ENCODE peak calls at places on chromosomes 11 and 22, in five cellular contexts. I, V, R, X and Z are unnamed samples.

GRCh38 chr11:100930185-100930778 is 199.3 kb downstream of the PGR start:
- DNase-seq in I (peak), V (peak), R (peak), X (no peak), Z (peak)

GRCh38 chr11:4025957-4026324 is 68.7 kb upstream of the RRM1 start:
- DNase-seq in I (no peak), V (no peak), R (no peak), X (no peak), Z (no peak)

GRCh38 chr22:38890377-38890776 is 18.4 kb upstream of the CBX6 start:
- DNase-seq in I (no peak), V (no peak), R (no peak), X (no peak), Z (no peak)

GRCh38 chr22:47570300-47570685 is 807.8 kb downstream of the TBC1D22A start:
- DNase-seq in I (no peak), V (no peak), R (no peak), X (no peak), Z (no peak)

GRCh38 chr22:47245786-47246185 is 483.3 kb downstream of the TBC1D22A start:
- DNase-seq in I (no peak), V (no peak), R (no peak), X (no peak), Z (no peak)

GRCh38 chr22:39283312-39284141 is 35.9 kb downstream of the RPL3 start:
- DNase-seq in I (no peak), V (no peak), R (no peak), X (no peak), Z (peak)

GRCh38 chr11:26510201-26510600 is 61.9 kb downstream of the MUC15 start:
- DNase-seq in I (no peak), V (no peak), R (no peak), X (no peak), Z (no peak)

GRCh38 chr11:133303262-133303661 is 229.0 kb downstream of the OPCML start:
- DNase-seq in I (no peak), V (no peak), R (no peak), X (no peak), Z (no peak)

GRCh38 chr11:74739546-74740270 is 8.5 kb upstream of the CHRDL2 start:
- DNase-seq in I (peak), V (peak), R (peak), X (peak), Z (peak)

GRCh38 chr11:120431633-120432032 is 79.9 kb upstream of the GRIK4 start:
- DNase-seq in I (no peak), V (peak), R (no peak), X (no peak), Z (no peak)

GRCh38 chr22:27438271-27438980 is 363.1 kb downstream of the MN1 start:
- DNase-seq in I (no peak), V (no peak), R (no peak), X (no peak), Z (peak)

GRCh38 chr22:36211237-36211881 is 9.8 kb upstream of the APOL4 start:
- DNase-seq in I (no peak), V (peak), R (peak), X (no peak), Z (peak)